ENCODE peak calls at places on chromosomes 13 and 19, in ten cellular contexts. M is coronary artery; J is Peyer's patch; N is heart right ventricle; R is BJ; I is IMR-90; Y is Caco-2; O is mucosa of descending colon; E is cardiac muscle cell; Z is CD8-positive, alpha-beta memory T cell. S is an unnamed sample.

GRCh38 chr19:4186087-4186993 is 3.9 kb downstream of the ANKRD24 start:
- DNase-seq in M (no peak), J (peak), N (peak), R (peak), I (peak), Y (peak), O (peak), E (peak), Z (peak), S (peak)

GRCh38 chr13:34931572-34931971 is 10.5 kb upstream of the NBEA start:
- DNase-seq in M (no peak), J (no peak), N (no peak), R (no peak), I (peak), Y (no peak), O (no peak), E (peak), Z (no peak), S (peak)

GRCh38 chr13:44397766-44398223 is 24.2 kb downstream of the SERP2 start:
- DNase-seq in M (peak), J (no peak), N (no peak), R (no peak), I (peak), Y (no peak), O (no peak), E (peak), Z (no peak), S (peak)

GRCh38 chr19:11382898-11383705 is 1.0 kb downstream of the EPOR start:
- DNase-seq in M (peak), J (peak), N (peak), R (no peak), I (no peak), Y (peak), O (peak), E (peak), Z (peak), S (peak)

GRCh38 chr19:58154287-58154678 is 3.7 kb upstream of the ZNF329 start:
- DNase-seq in M (peak), J (no peak), N (peak), R (no peak), I (peak), Y (no peak), O (peak), E (peak), Z (no peak), S (peak)

GRCh38 chr19:58538257-58539168 is 5.4 kb upstream of the TRIM28 start:
- DNase-seq in M (peak), J (no peak), N (peak), R (no peak), I (no peak), Y (peak), O (peak), E (peak), Z (no peak), S (no peak)

GRCh38 chr19:31278555-31279435 is 70.4 kb downstream of the TSHZ3 start:
- DNase-seq in M (no peak), J (no peak), N (no peak), R (no peak), I (no peak), Y (no peak), O (peak), E (no peak), Z (no peak), S (no peak)

GRCh38 chr19:41535029-41535622 is 40.8 kb upstream of the CEACAM21 start:
- DNase-seq in M (no peak), J (no peak), N (no peak), R (no peak), I (no peak), Y (no peak), O (no peak), E (no peak), Z (no peak), S (no peak)

GRCh38 chr19:3931041-3931440 is 1.8 kb upstream of the NMRK2 start:
- DNase-seq in M (no peak), J (no peak), N (peak), R (no peak), I (no peak), Y (no peak), O (no peak), E (no peak), Z (no peak), S (no peak)

GRCh38 chr13:55893541-55893940 is 1247.2 kb upstream of the PRR20A start:
- DNase-seq in M (no peak), J (no peak), N (no peak), R (no peak), I (no peak), Y (no peak), O (no peak), E (no peak), Z (no peak), S (no peak)

GRCh38 chr19:45016388-45017314 is 15.4 kb downstream of the RELB start:
- DNase-seq in M (no peak), J (peak), N (peak), R (peak), I (peak), Y (peak), O (no peak), E (peak), Z (peak), S (peak)

GRCh38 chr13:85261757-85262346 is 537.4 kb downstream of the SLITRK6 start:
- DNase-seq in M (no peak), J (no peak), N (no peak), R (no peak), I (peak), Y (no peak), O (no peak), E (peak), Z (no peak), S (no peak)

GRCh38 chr13:33126909-33127607 is 110.8 kb downstream of the KL start:
- DNase-seq in M (no peak), J (no peak), N (no peak), R (peak), I (peak), Y (no peak), O (peak), E (peak), Z (no peak), S (peak)

GRCh38 chr19:15448778-15449619 is 757 bp downstream of the WIZ start:
- DNase-seq in M (no peak), J (no peak), N (no peak), R (no peak), I (no peak), Y (peak), O (no peak), E (peak), Z (no peak), S (peak)

GRCh38 chr13:68987585-68987984 is 1120.0 kb upstream of the ATXN8OS start:
- DNase-seq in M (no peak), J (no peak), N (no peak), R (no peak), I (no peak), Y (no peak), O (peak), E (no peak), Z (no peak), S (no peak)

GRCh38 chr13:29550589-29550988 is 44.9 kb downstream of the SLC7A1 start:
- DNase-seq in M (no peak), J (no peak), N (no peak), R (no peak), I (peak), Y (no peak), O (no peak), E (no peak), Z (no peak), S (no peak)

GRCh38 chr19:10084803-10085202 is 1.3 kb upstream of the SHFL start:
- DNase-seq in M (no peak), J (no peak), N (no peak), R (no peak), I (no peak), Y (no peak), O (no peak), E (no peak), Z (no peak), S (no peak)

GRCh38 chr13:102825921-102826706 is 19.7 kb upstream of the ERCC5 start:
- DNase-seq in M (no peak), J (no peak), N (no peak), R (peak), I (peak), Y (no peak), O (no peak), E (peak), Z (no peak), S (peak)

GRCh38 chr19:1260749-1261511 is 8.2 kb upstream of the CIRBP start:
- DNase-seq in M (peak), J (peak), N (peak), R (no peak), I (peak), Y (peak), O (peak), E (peak), Z (peak), S (peak)

GRCh38 chr13:113887700-113888201 is 23.9 kb upstream of the GAS6 start:
- DNase-seq in M (peak), J (no peak), N (no peak), R (no peak), I (no peak), Y (no peak), O (no peak), E (peak), Z (no peak), S (no peak)

GRCh38 chr19:12884627-12884925 is 2.4 kb downstream of the KLF1 start:
- DNase-seq in M (no peak), J (no peak), N (no peak), R (no peak), I (no peak), Y (no peak), O (no peak), E (no peak), Z (no peak), S (no peak)

GRCh38 chr13:40187836-40188591 is 478.4 kb downstream of the FOXO1 start:
- DNase-seq in M (no peak), J (peak), N (no peak), R (no peak), I (no peak), Y (no peak), O (peak), E (no peak), Z (peak), S (no peak)

GRCh38 chr19:10290439-10290875 is 705 bp downstream of the ICAM5 start:
- DNase-seq in M (no peak), J (no peak), N (no peak), R (no peak), I (peak), Y (peak), O (no peak), E (no peak), Z (no peak), S (peak)

GRCh38 chr19:38596057-38596981 is 21.4 kb downstream of the MAP4K1 start:
- DNase-seq in M (no peak), J (no peak), N (no peak), R (no peak), I (no peak), Y (peak), O (peak), E (peak), Z (no peak), S (peak)
- H3K4me3 ChIP-seq in M (peak), J (no peak), N (no peak), R (no peak), I (no peak), Y (peak), O (no peak), E (peak), Z (no peak), S (no peak)

DNA sequence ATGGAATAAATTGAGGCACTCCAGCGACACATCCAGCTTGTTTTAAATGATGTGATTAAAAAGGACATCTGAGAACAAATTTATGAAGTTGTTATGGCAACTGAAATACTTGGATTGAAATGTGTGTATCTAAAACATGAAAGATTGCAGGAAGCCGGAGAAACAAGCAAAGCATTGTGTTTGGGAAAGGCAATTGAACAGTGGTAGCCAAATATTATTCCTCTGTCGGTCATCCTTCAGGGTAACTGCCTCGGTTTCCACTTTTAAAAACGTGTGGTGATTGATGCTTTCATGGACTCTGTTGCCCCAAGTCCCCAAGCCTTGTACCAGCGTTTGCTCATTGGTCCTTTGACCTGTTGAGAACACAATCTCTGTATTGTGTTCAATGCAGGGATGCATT is 158.8 kb downstream of the TM9SF2 start:
- DNase-seq in M (no peak), J (no peak), N (no peak), R (no peak), I (no peak), Y (no peak), O (no peak), E (no peak), Z (no peak), S (no peak)
- H3K4me3 ChIP-seq in M (no peak), J (no peak), N (no peak), R (no peak), I (no peak), Y (no peak), O (no peak), E (no peak), Z (no peak), S (no peak)

DNA sequence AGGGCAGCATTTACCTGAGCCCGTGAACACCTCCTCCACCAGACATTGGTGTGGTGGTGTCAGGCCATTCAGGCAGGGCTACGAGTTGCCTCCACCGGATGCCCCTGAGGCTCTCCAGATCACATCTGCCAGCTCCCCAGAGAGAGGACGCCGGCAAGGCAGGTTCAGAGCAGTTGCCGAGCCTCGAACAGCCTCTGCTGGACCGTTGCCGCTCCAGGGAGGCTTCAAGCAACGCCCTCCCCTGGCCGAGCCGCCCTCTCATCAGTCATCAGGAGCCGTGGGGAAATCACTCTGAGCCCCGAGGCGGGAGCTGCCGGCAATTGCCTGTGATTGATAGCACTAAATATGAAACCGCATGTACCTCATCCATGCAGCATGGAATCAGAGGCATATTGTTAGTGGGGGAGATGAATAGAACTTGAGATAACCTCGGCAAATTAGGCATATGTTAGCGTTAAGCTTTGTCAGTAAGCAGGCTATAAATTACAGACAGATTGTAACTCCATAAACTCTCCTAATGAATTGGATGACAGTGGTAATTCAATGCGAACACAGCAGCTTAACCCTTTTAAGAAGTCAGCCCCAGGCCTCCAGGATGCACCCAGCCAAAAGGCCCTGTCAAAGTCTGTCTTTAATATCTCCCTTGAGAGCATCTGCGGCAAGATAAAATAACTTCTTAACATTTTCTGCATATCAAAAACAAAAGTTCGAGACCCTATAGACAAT is 29.8 kb upstream of the SPACA7 start:
- DNase-seq in M (no peak), J (no peak), N (no peak), R (no peak), I (no peak), Y (peak), O (no peak), E (no peak), Z (no peak), S (no peak)
- H3K4me3 ChIP-seq in M (no peak), J (no peak), N (no peak), R (no peak), I (no peak), Y (no peak), O (no peak), E (no peak), Z (no peak), S (no peak)

GRCh38 chr19:48398329-48399235 is 5.1 kb downstream of the GRIN2D start:
- DNase-seq in M (no peak), J (peak), N (peak), R (no peak), I (peak), Y (peak), O (peak), E (peak), Z (peak), S (peak)
- H3K4me3 ChIP-seq in M (peak), J (peak), N (peak), R (peak), I (peak), Y (peak), O (no peak), E (peak), Z (peak), S (peak)

GRCh38 chr19:56161534-56161933 is 14.3 kb upstream of the GALP start:
- DNase-seq in M (no peak), J (no peak), N (no peak), R (no peak), I (no peak), Y (no peak), O (no peak), E (no peak), Z (no peak), S (no peak)

GRCh38 chr19:56162258-56162657 is 13.6 kb upstream of the GALP start:
- DNase-seq in M (no peak), J (no peak), N (no peak), R (no peak), I (peak), Y (no peak), O (no peak), E (peak), Z (no peak), S (no peak)

GRCh38 chr19:56170261-56170660 is 5.5 kb upstream of the GALP start:
- DNase-seq in M (no peak), J (no peak), N (peak), R (no peak), I (peak), Y (no peak), O (no peak), E (peak), Z (no peak), S (no peak)

GRCh38 chr19:56163097-56163496 is 12.7 kb upstream of the GALP start:
- DNase-seq in M (no peak), J (no peak), N (no peak), R (no peak), I (no peak), Y (no peak), O (no peak), E (no peak), Z (no peak), S (no peak)

GRCh38 chr19:56167064-56167578 is 8.7 kb upstream of the GALP start:
- DNase-seq in M (no peak), J (no peak), N (no peak), R (no peak), I (no peak), Y (peak), O (no peak), E (peak), Z (no peak), S (no peak)
- H3K4me3 ChIP-seq in M (no peak), J (no peak), N (no peak), R (no peak), I (no peak), Y (no peak), O (no peak), E (no peak), Z (no peak), S (no peak)

GRCh38 chr13:112072531-112073244 is 5.7 kb downstream of the SOX1 start:
- DNase-seq in M (no peak), J (no peak), N (peak), R (no peak), I (no peak), Y (peak), O (no peak), E (no peak), Z (no peak), S (no peak)
- H3K4me3 ChIP-seq in M (peak), J (no peak), N (no peak), R (no peak), I (no peak), Y (peak), O (no peak), E (peak), Z (no peak), S (no peak)

S was measured in foreskin fibroblast.